ENCODE peak calls at places on chromosome 20, in six cellular contexts. I is CD8-positive, alpha-beta memory T cell; Q is IMR-90; K is AG04450; Y is body of pancreas; M is left ventricle myocardium inferior. A is an unnamed sample. For H3K27me3, the result is how much of the 10 kb centered on the place peaks cover.

GRCh38 chr20:11373391-11373790 is 544.3 kb upstream of the BTBD3 start:
- DNase-seq in Q (no peak), K (no peak), I (no peak), Y (peak), M (no peak), A (no peak)

GRCh38 chr20:4130404-4131189 is 115.2 kb upstream of the RNF24 start:
- DNase-seq in M (no peak), Y (no peak), Q (peak), I (no peak), K (no peak), A (peak)

GRCh38 chr20:19433371-19434316 is 221.2 kb downstream of the SLC24A3 start:
- DNase-seq in K (no peak), M (no peak), I (no peak), Q (no peak), Y (no peak), A (no peak)

GRCh38 chr20:61926253-61926613 is 139.4 kb downstream of the TAF4 start:
- DNase-seq in Y (no peak), Q (no peak), I (no peak), M (no peak), K (no peak), A (no peak)

GRCh38 chr20:54468082-54468481 is 7.3 kb upstream of the DOK5 start:
- DNase-seq in Y (no peak), I (no peak), K (no peak), M (no peak), Q (no peak), A (no peak)

GRCh38 chr20:9236408-9236912 is 167.6 kb downstream of the PLCB4 start:
- DNase-seq in Q (no peak), K (no peak), M (no peak), Y (no peak), I (no peak), A (no peak)

GRCh38 chr20:11261533-11262000 is 587.8 kb upstream of the JAG1 start:
- DNase-seq in I (no peak), Q (peak), M (no peak), Y (no peak), K (peak), A (peak)

GRCh38 chr20:15673206-15673605 is 900.0 kb downstream of the KIF16B start:
- DNase-seq in I (no peak), Q (peak), M (no peak), Y (no peak), K (peak), A (peak)

GRCh38 chr20:8291200-8291599 is 159.1 kb downstream of the PLCB1 start:
- DNase-seq in I (no peak), Q (no peak), K (no peak), Y (no peak), M (no peak), A (no peak)

GRCh38 chr20:8082999-8083398 is 49.1 kb upstream of the PLCB1 start:
- DNase-seq in I (no peak), Y (no peak), Q (peak), M (no peak), K (no peak), A (no peak)

GRCh38 chr20:34997171-34997570 is 41.5 kb downstream of the MYH7B start:
- DNase-seq in K (no peak), M (no peak), I (no peak), Q (peak), Y (no peak), A (no peak)

GRCh38 chr20:16609066-16609465 is 35.8 kb upstream of the KIF16B start:
- DNase-seq in I (no peak), M (no peak), Y (no peak), Q (no peak), K (no peak), A (no peak)

GRCh38 chr20:32052792-32053362 is 835 bp downstream of the HCK start:
- DNase-seq in M (peak), Q (no peak), Y (no peak), I (no peak), K (no peak), A (no peak)
- H3K27me3 ChIP-seq in M (half or more), Q (half or more), Y (under half), I (under half), K (half or more), A (under half)

DNA sequence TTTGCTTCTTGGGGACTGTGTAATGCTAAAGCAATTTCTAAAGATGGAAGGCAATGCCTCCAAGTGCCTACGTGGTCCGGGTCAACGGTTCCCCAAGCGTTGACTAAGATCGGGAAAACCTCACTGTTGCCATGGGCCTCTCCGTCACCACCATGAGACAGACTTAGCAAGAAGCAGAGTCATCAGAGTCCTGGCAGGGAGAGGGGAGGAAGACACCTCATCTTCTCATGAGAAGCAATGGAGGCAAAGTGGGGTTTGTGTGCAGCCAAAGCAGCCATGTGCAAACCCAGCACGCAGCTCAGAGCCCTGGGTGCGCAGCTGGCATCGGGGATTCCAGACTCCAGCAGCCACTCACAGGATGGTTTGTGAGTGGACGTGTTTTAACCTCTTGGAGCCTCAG is 111.4 kb downstream of the SYNDIG1 start:
- DNase-seq in I (no peak), Q (no peak), M (no peak), K (no peak), Y (no peak), A (no peak)
- H3K27me3 ChIP-seq in I (under half), Q (under half), M (under half), K (under half), Y (under half), A (under half)

DNA sequence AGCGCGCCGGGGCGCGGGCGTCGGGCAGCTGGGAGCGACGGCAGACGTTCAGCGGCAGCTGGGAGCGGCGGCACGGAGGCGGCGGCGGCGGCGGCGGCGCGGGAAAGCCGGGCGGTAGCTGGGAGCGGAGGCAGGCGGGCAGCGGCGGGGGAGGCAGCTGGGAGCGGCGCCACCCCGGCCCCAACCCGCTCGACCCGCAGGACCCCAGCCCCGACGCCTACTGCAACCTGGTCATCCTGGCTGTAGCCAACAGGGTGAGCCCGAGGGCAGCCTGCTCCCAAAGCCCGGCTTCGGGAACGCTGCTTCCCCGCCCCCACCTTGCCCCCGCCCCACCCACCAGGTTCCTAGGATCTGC is 8.9 kb downstream of the CCM2L start:
- DNase-seq in I (no peak), M (no peak), Q (no peak), K (no peak), Y (no peak), A (no peak)
- H3K27me3 ChIP-seq in I (under half), M (half or more), Q (half or more), K (half or more), Y (under half), A (under half)

DNA sequence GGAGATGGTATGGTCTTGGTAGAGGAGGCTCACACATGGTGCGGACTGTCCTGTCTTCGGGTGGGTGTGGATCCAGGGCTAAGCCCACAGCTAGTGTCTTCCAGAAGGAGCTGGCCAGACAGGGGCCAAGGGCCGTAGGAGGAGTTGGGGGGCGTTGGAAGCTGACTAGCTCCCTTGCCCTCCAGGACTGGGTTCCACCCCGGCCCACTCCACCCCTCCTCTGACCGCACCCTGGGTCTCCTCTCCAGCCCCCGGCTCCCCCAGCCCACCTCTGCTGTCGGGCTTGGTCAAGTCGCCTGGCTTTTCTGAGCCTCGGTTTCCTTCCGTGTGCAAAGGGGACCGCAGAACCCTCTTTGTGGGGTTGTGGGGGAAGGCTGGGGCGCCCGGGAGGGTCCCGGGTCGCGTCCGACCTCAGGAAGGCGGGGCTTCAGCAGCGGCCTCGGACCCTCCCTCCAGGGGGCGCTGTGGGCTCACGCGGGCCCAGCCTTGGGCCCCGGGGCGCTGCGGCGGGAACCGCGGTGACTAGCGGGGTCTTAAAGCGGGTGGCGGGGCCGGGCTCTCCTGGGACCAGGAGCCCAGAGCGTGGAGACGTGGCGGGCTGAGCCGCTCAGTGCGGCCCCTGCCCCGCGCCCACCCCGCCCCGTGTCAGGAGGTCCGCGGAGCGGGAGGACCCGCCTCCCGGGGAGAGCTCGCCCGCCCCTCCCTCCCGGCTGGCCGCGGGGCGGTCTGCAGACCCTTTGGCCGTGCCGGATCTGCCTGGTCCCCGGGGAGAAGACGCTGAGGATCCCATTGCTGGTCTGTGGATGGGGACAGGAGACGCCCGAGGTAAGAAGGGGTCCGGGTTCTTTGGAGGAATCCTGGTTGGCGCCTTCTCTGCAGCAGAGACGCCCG is 5.4 kb downstream of the NPBWR2 start:
- DNase-seq in Y (peak), I (peak), Q (no peak), M (peak), K (no peak), A (no peak)
- H3K27me3 ChIP-seq in Y (under half), I (under half), Q (under half), M (half or more), K (under half), A (under half)

GRCh38 chr20:6835609-6836008 is 68.1 kb downstream of the BMP2 start:
- DNase-seq in K (no peak), M (no peak), I (no peak), Q (no peak), Y (no peak), A (no peak)
- H3K27me3 ChIP-seq in K (under half), M (under half), I (under half), Q (under half), Y (under half), A (under half)

GRCh38 chr20:51352790-51353189 is 189.7 kb downstream of the NFATC2 start:
- DNase-seq in I (no peak), Q (no peak), M (no peak), K (no peak), Y (no peak), A (no peak)
- H3K27me3 ChIP-seq in I (under half), Q (under half), M (under half), K (under half), Y (under half), A (under half)

DNA sequence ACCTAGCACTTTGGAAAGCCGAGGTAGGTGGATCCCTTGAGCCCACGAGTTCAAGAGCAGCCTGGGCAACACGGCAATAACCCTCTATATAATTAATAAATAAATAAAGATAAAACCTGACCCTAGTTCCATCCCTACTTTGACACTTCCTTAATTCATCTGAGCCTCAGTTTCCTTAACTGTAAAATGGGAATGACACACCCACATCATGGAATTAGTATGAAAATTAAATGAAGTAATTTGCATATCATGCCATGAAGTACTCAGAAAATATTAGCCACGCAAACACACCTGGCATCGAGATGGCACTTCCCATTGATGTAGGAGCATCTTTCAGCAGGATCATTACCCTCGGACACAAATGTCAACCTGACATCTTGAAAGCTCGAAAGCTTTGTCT is 19.1 kb downstream of the ZMYND8 start:
- DNase-seq in K (no peak), I (no peak), Q (no peak), M (no peak), Y (no peak), A (no peak)
- H3K27me3 ChIP-seq in K (under half), I (under half), Q (under half), M (under half), Y (under half), A (under half)

DNA sequence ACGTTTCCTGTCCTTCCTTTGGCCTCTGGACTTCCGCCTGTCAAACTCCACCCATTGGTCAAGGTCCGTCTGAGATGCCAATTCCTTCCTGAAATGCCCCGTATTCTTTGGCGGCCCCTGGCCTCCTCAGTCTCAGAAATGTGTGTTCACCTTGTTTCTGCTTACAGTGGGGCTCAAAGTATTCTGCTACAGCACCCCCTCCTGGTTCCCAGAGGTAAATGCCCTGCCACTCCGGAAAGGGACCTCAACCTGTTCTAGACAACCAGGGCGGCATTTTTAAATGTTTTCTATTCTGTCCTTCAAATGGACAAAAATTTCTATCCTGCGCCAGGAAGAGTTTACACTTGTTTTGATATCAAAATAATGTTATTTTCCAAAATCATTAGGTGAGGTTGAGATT is 12.1 kb upstream of the PAX1 start:
- DNase-seq in M (no peak), Q (no peak), K (no peak), I (no peak), Y (no peak), A (no peak)
- H3K27me3 ChIP-seq in M (half or more), Q (under half), K (under half), I (under half), Y (under half), A (under half)

GRCh38 chr20:2485080-2485479 is 14.5 kb upstream of the SNRPB start:
- DNase-seq in I (no peak), K (no peak), M (no peak), Y (no peak), Q (no peak), A (no peak)
- H3K27me3 ChIP-seq in I (under half), K (under half), M (under half), Y (under half), Q (under half), A (under half)

DNA sequence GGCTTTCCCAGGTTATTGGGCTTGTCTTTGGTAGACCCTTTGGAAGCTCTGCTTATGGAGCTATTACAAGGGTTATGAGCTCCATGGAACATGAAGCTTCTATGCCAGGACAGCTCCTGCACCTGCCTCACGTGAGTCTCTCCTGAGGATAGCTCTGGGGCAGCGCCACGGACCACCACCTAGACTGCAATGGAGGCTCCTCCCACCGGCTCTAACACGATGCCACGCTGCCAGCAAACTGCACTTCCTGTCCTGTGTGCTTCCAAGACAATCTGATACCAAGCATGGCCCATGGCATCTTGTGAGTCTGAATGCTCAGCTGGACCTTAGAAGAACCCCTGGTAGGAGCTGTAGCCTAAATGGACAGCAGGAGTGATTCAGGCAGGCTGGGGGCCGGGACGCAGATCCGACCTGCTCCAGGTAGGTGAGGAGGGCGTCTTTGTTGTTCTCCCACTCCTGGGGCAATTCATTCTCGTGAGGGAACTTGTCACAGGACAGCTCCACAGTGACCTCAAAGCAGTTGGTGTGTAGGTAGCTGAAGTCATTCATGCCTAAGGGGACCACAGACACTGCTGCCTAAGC is 5.5 kb downstream of the CPXM1 start:
- DNase-seq in M (no peak), Y (no peak), I (no peak), K (no peak), Q (no peak), A (no peak)
- H3K27me3 ChIP-seq in M (half or more), Y (under half), I (under half), K (under half), Q (under half), A (under half)

A was measured in bronchial epithelial cell.